ENCODE peak calls at places on chromosomes 3 and 15, in five cellular contexts. B, P, I, K and N are unnamed samples.

GRCh38 chr3:171967137-171967783 is 72.1 kb upstream of the FNDC3B start:
- DNase-seq in I (no peak), P (no peak), B (no peak), K (no peak), N (no peak)

GRCh38 chr3:151943539-151943938 is 70.1 kb downstream of the SUCNR1 start:
- DNase-seq in B (no peak), I (no peak), P (no peak), K (no peak), N (no peak)

GRCh38 chr3:31226331-31226730 is 306.4 kb upstream of the STT3B start:
- DNase-seq in K (no peak), P (no peak), B (no peak), I (no peak), N (no peak)

GRCh38 chr15:47652213-47652852 is 65.0 kb upstream of the SEMA6D start:
- DNase-seq in P (no peak), I (peak), B (no peak), K (no peak), N (no peak)

GRCh38 chr3:181103605-181104004 is 114.1 kb upstream of the DNAJC19 start:
- DNase-seq in B (no peak), I (no peak), K (no peak), P (peak), N (no peak)

GRCh38 chr3:72750405-72750922 is 97.8 kb downstream of the SHQ1 start:
- DNase-seq in I (no peak), K (no peak), B (no peak), P (no peak), N (no peak)

GRCh38 chr3:195911946-195912270 is 3.6 kb upstream of the TNK2 start:
- DNase-seq in P (no peak), B (no peak), K (no peak), I (no peak), N (peak)

GRCh38 chr15:80404057-80404718 is at the start of gene ARNT2:
- DNase-seq in B (no peak), I (peak), K (no peak), P (no peak), N (no peak)

DNA sequence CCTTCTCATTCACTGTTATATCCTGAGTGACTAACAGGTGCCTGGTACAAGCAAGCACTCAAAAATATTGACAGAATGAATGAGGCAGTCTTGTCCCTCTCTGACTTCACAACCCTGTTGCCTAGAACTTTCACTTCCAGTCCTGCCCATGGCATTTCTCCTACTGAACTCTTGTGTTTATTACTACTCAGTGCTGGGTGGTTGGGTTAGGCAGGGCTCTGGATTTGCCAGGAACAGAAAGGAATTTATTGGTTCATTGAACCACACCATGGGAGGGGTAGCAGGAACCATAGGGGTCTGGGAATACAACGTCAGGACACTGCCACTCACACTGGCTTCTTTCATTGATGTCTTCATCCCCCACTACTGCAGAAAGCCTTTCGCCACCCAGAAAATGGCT is 41.9 kb upstream of the SEMA4B start:
- DNase-seq in B (no peak), I (no peak), P (no peak), K (no peak), N (no peak)
- TF ChIP-seq POLR2A in B (no peak), I (no peak), P (no peak), K (no peak), N (no peak)

GRCh38 chr3:40588406-40588805 is 63.6 kb downstream of the ZNF621 start:
- DNase-seq in P (no peak), I (no peak), B (no peak), K (no peak), N (no peak)
- TF ChIP-seq CTCF in P (peak), I (no peak), B (no peak), K (no peak), N (no peak)

DNA sequence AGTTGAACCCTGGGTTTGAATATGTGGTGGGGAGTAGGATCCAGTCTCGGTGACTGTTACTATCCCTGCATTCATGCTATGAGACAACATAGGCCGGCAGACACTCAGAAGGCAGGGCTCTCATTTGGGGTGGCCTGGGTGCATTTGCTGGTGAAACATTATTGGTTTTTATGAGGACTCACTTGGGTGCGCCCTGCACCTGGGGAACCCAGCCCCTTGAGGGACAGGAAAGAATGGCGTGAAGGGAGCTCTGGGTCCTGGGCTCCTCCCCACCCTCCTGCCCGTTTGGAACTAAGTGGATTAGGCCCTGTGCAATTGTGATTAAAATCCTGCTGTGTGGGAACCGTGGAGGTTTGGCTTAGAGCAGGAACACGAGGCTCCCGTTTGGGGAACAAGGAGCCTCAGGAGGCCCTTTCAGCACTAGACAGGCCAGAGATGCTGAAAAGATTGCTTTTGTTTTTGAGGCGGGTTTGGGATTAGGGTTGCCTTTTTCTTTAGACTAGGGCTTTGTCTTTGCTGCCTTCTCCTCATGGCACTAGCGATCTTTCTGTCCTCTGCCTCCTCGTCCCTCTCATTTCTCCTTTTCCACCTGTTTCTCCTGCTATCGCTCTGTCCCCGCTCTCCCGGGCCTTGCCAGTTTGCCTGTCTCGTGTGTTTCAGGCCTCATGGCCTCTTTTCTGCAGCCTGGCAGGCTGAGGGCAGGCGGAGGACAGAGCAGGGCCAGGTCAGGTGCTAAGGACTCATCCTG is 8.4 kb downstream of the MAPKAPK3 start:
- DNase-seq in K (no peak), B (no peak), P (no peak), I (no peak), N (no peak)
- TF ChIP-seq POLR2A in K (no peak), B (no peak), P (no peak), I (no peak), N (no peak)

GRCh38 chr15:45180648-45181436 is 6.9 kb downstream of the SHF start:
- DNase-seq in B (no peak), K (no peak), P (no peak), I (no peak), N (no peak)

GRCh38 chr15:45181491-45182285 is 6.1 kb downstream of the SHF start:
- DNase-seq in P (no peak), B (no peak), I (no peak), K (no peak), N (no peak)

GRCh38 chr15:45177285-45177684 is 10.5 kb downstream of the SHF start:
- DNase-seq in P (no peak), B (no peak), K (no peak), I (no peak), N (no peak)

GRCh38 chr15:45180201-45180600 is 7.6 kb downstream of the SHF start:
- DNase-seq in K (no peak), P (no peak), I (no peak), B (no peak), N (no peak)

DNA sequence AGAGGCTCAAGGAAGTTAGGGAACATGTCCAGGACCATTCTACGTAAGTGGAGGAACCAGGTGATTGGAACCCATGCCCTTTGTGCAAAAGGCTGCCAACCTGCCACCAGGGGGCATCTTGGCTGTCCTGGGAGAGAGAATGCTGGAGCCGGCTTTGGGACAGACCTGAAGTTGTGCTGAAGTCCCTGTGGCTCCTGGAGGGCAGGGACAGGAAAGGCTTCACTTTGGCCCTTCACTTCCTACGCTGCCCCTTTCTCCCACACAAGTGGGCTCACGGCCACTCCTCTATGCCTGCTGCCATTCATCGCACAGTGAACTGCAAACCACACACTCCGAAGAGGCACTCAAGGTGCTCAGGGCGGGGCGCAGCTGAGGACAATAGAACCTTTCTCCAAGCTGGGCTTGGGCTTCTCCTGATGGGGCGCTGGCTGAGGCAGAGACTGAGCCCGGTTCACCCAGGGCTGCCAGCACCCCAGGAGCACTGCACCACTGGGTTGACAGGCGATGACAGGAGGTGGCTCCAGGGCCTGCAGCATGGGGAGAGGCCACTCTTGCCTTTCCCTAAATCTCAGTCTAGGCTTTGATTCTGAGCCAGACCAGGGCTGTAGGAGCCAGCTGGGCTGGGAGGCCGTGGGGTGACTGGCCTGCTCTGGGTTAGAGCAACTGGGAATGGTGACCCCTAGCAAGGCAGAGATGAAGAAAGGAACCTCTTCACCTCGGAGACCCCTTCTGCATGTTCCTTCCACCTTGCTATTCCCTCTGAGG is 8.4 kb downstream of the SHF start:
- DNase-seq in K (no peak), P (no peak), I (no peak), B (peak), N (no peak)
- TF ChIP-seq CTCF in K (peak), P (peak), I (no peak), B (peak), N (no peak)

DNA sequence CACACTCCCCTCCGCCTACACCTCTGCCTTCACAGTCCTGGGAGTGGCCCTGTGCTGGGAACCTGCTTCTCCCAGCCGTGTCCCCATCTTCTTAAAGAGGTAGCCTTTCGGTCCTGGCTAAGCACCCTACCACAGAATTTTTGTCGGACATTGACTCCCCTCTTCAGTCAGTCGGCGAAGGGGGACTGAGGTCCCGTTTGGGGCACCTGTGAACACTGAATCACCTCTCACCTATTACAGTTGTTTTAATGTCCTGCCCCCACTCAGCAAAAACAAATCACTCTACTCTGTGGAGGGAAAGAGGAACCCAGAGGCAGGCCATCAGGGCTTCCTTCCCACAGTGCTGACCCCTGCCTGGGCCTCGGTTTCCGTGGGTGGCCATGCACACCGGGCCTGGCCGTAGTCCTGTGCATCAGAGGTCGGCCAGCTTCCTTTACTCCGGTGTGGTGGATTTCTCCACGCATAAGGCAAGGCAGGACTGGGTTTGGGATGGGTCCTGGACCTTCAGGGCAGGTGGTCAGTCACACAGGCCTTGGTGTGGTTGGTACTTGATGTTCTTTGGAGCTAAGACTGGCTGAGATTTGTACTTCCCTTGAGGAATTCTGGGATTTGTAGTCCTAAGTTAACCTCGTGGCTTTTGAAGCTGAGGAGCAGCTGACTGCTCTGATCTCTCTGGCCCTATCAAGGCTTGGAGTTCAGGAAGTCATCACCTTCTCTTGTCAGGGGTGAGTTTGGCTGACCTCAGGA is 743 bp upstream of the FAM131A start:
- DNase-seq in B (no peak), P (no peak), I (no peak), K (no peak), N (no peak)
- TF ChIP-seq POLR2A in B (peak), P (no peak), I (peak), K (no peak), N (no peak)

DNA sequence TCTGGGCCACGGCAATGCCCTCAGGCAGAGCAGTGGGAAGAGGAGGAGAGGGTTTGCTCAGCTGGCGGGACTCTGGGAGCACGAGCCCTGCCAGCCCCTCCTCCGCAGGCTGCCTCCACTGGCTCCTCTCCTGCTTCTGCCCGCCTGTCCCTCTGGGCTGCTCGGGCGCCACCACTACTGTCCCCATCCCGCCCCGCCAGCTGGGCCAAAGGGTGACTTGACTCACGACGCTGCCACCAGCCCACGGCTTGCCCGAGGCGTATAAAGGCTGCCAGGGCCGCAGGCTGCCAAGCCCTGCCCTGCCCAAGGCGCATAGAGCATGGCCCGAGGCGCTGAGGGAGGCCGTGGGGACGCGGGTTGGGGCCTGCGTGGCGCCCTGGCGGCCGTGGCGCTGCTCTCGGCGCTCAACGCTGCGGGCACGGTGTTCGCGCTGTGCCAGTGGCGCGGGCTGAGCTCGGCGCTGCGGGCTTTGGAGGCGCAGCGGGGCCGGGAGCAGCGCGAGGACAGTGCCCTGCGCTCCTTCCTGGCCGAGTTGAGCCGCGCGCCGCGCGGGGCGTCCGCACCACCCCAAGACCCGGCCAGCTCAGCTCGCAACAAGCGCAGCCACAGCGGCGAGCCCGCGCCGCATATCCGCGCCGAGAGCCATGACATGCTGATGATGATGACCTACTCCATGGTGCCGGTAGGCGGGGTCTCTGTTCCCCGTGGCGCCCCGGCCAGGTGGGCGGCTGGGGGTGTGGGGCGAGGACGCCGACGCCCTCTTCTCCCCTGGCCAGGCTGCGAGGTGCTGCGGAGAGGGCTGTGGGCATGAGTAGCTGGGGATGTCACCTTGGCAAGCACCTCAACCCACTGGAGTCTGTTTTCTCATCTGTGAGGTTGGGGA is at the start of gene GLDN:
- DNase-seq in B (no peak), K (peak), I (no peak), P (peak), N (no peak)
- TF ChIP-seq CTCF in B (no peak), K (no peak), I (no peak), P (no peak), N (no peak)

GRCh38 chr3:50154840-50155490 is at the start of gene SEMA3F:
- DNase-seq in K (peak), I (peak), P (no peak), B (peak), N (peak)
- TF ChIP-seq POLR2A in K (peak), I (peak), P (no peak), B (peak), N (no peak)

GRCh38 chr3:96865605-96866004 is 51.2 kb downstream of the EPHA6 start:
- DNase-seq in P (no peak), K (no peak), B (no peak), I (no peak), N (no peak)

GRCh38 chr3:96863129-96863740 is 48.8 kb downstream of the EPHA6 start:
- DNase-seq in I (peak), K (no peak), B (peak), P (peak), N (no peak)
- TF ChIP-seq CTCF in I (peak), K (peak), B (peak), P (no peak), N (no peak)

GRCh38 chr3:14392231-14392630 is 10.2 kb upstream of the SLC6A6 start:
- DNase-seq in P (no peak), B (no peak), I (no peak), K (no peak), N (no peak)

GRCh38 chr3:14389133-14390115 is 13.0 kb upstream of the SLC6A6 start:
- DNase-seq in I (no peak), K (no peak), P (no peak), B (no peak), N (no peak)

GRCh38 chr3:14393440-14394111 is 8.8 kb upstream of the SLC6A6 start:
- DNase-seq in I (peak), B (no peak), K (no peak), P (no peak), N (no peak)

GRCh38 chr3:14392803-14393319 is 9.5 kb upstream of the SLC6A6 start:
- DNase-seq in P (no peak), B (no peak), I (no peak), K (no peak), N (no peak)

GRCh38 chr3:14391033-14391432 is 11.4 kb upstream of the SLC6A6 start:
- DNase-seq in P (no peak), I (peak), B (peak), K (no peak), N (no peak)
- TF ChIP-seq POLR2A in P (no peak), I (no peak), B (no peak), K (no peak), N (no peak)